ENCODE peak calls at places on chromosome 17, in ten cellular contexts. O is A549, A is mucosa of descending colon, N is neural progenitor cell, R is psoas muscle, Q is left ventricle myocardium inferior, F is HAP-1, X is right cardiac atrium, D is NT2/D1, G is K562. B is an unnamed sample.

GRCh38 chr17:11176549-11176948 is 64.5 kb upstream of the SHISA6 start:
- DNase-seq in O (no peak), A (no peak), N (no peak), R (no peak), Q (no peak), F (no peak), X (no peak), D (no peak), G (no peak), B (no peak)

GRCh38 chr17:7440823-7441174 is 1.5 kb downstream of the FGF11 start:
- DNase-seq in O (no peak), A (no peak), N (peak; percentile 66), R (peak; percentile 85), Q (peak; percentile 60), F (no peak), X (peak; percentile 68), D (no peak), G (peak; percentile 67), B (peak; percentile 79)

GRCh38 chr17:19263621-19264010 is 26.4 kb downstream of the EPN2 start:
- DNase-seq in O (no peak), A (no peak), N (no peak), R (peak; percentile 60), Q (no peak), F (no peak), X (no peak), D (no peak), G (no peak), B (peak; percentile 8)

GRCh38 chr17:73827627-73828241 is 183.5 kb upstream of the SDK2 start:
- DNase-seq in O (no peak), A (peak; percentile 14), N (no peak), R (no peak), Q (no peak), F (no peak), X (no peak), D (peak; percentile 88), G (no peak), B (peak; percentile 13)

GRCh38 chr17:59513934-59514841 is 51.2 kb upstream of the DHX40 start:
- DNase-seq in O (peak; percentile 26), A (peak; percentile 86), N (peak; percentile 42), R (peak; percentile 67), Q (peak; percentile 82), F (peak; percentile 100), X (peak; percentile 77), D (peak; percentile 50), G (peak; percentile 42), B (peak; percentile 84)

GRCh38 chr17:82196273-82196672 is 16.4 kb downstream of the CCDC57 start:
- DNase-seq in O (no peak), A (no peak), N (no peak), R (no peak), Q (no peak), F (no peak), X (no peak), D (no peak), G (no peak), B (no peak)

GRCh38 chr17:34980681-34981537 is 597 bp downstream of the LIG3 start:
- DNase-seq in O (peak; percentile 86), A (peak; percentile 75), N (peak; percentile 82), R (peak; percentile 84), Q (peak; percentile 76), F (peak; percentile 71), X (peak; percentile 86), D (peak; percentile 57), G (peak; percentile 85), B (peak; percentile 95)

GRCh38 chr17:80364091-80364691 is 50.8 kb upstream of the ENDOV start:
- DNase-seq in O (peak; percentile 37), A (peak; percentile 15), N (peak; percentile 63), R (no peak), Q (no peak), F (no peak), X (no peak), D (no peak), G (peak; percentile 46), B (peak; percentile 70)

GRCh38 chr17:51398647-51399046 is 138.3 kb downstream of the UTP18 start:
- DNase-seq in O (no peak), A (no peak), N (no peak), R (no peak), Q (no peak), F (no peak), X (no peak), D (no peak), G (no peak), B (no peak)

GRCh38 chr17:2955931-2956582 is 107.3 kb downstream of the OR1D5 start:
- DNase-seq in O (no peak), A (no peak), N (no peak), R (no peak), Q (no peak), F (no peak), X (no peak), D (no peak), G (no peak), B (peak; percentile 52)

GRCh38 chr17:34151081-34151480 is 104.0 kb upstream of the CCL2 start:
- DNase-seq in O (no peak), A (no peak), N (no peak), R (no peak), Q (no peak), F (peak; percentile 47), X (no peak), D (no peak), G (no peak), B (no peak)

GRCh38 chr17:50344712-50345380 is 1.1 kb upstream of the XYLT2 start:
- DNase-seq in O (no peak), A (peak; percentile 25), N (no peak), R (no peak), Q (no peak), F (no peak), X (no peak), D (no peak), G (no peak), B (no peak)

GRCh38 chr17:1504866-1505265 is 11.5 kb downstream of the INPP5K start:
- DNase-seq in O (no peak), A (no peak), N (no peak), R (no peak), Q (no peak), F (no peak), X (no peak), D (no peak), G (no peak), B (no peak)

GRCh38 chr17:65102788-65103187 is 34.4 kb upstream of the RGS9 start:
- DNase-seq in O (no peak), A (no peak), N (no peak), R (no peak), Q (no peak), F (no peak), X (no peak), D (no peak), G (no peak), B (no peak)

GRCh38 chr17:74859439-74860228 is at the start of gene GRIN2C:
- DNase-seq in O (no peak), A (no peak), N (peak; percentile 52), R (no peak), Q (no peak), F (no peak), X (no peak), D (no peak), G (no peak), B (no peak)

GRCh38 chr17:30969989-30970680 is 704 bp upstream of the RNF135 start:
- DNase-seq in O (peak; percentile 57), A (peak; percentile 58), N (peak; percentile 54), R (no peak), Q (no peak), F (peak; percentile 41), X (no peak), D (no peak), G (no peak), B (no peak)

GRCh38 chr17:28953444-28954118 is 2.3 kb upstream of the PHF12 start:
- DNase-seq in O (peak; percentile 72), A (peak; percentile 76), N (peak; percentile 88), R (no peak), Q (no peak), F (peak; percentile 35), X (peak; percentile 49), D (no peak), G (peak; percentile 67), B (no peak)
- H3K4me1 ChIP-seq in O (peaks cover 8% of the 10 kb centered on the region), A (peaks cover 6% of the 10 kb centered on the region), N (no peaks in the 10 kb centered on the region), R (peaks cover 9% of the 10 kb centered on the region), Q (peaks cover 41% of the 10 kb centered on the region), F (peaks cover 4% of the 10 kb centered on the region), X (no peaks in the 10 kb centered on the region), D (no peaks in the 10 kb centered on the region), G (peaks cover 18% of the 10 kb centered on the region), B (peaks cover 11% of the 10 kb centered on the region)

DNA sequence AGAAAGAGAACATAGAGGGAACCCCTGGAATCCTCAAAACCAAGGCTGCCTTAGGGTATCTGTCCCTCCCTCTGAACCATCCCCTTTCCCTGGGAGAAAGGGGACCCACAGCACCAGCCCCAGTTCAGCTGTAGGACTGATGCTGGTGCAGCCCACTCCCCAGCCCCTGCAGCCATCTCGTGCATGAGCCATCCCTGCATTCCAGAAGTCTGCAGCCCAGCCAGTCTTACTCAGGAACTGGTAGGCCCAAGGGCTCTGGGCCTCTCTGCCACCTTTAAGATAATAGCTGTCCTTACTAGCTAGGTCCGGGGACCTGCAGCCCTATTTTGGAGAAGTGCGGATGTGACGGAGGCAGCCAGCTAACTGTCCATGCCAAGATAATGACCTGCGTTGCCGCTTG is 6.0 kb upstream of the EVPL start:
- DNase-seq in O (no peak), A (no peak), N (no peak), R (no peak), Q (no peak), F (no peak), X (no peak), D (no peak), G (no peak), B (no peak)
- H3K4me1 ChIP-seq in O (peaks cover 13% of the 10 kb centered on the region), A (peaks cover 17% of the 10 kb centered on the region), N (peaks cover 23% of the 10 kb centered on the region), R (no peaks in the 10 kb centered on the region), Q (peaks cover 15% of the 10 kb centered on the region), F (no peaks in the 10 kb centered on the region), X (no peaks in the 10 kb centered on the region), D (peaks cover 18% of the 10 kb centered on the region), G (peaks cover 19% of the 10 kb centered on the region), B (peaks cover 17% of the 10 kb centered on the region)

GRCh38 chr17:54968259-54968953 is at the start of the genes COX11 and STXBP4:
- DNase-seq in O (peak; percentile 91), A (peak; percentile 98), N (peak; percentile 97), R (peak; percentile 94), Q (peak; percentile 94), F (peak; percentile 91), X (peak; percentile 93), D (peak; percentile 90), G (peak; percentile 98), B (peak; percentile 98)
- H3K4me1 ChIP-seq in O (peaks cover 32% of the 10 kb centered on the region), A (peaks cover 9% of the 10 kb centered on the region), N (peaks cover 12% of the 10 kb centered on the region), R (peaks cover 14% of the 10 kb centered on the region), Q (peaks cover 39% of the 10 kb centered on the region), F (peaks cover 15% of the 10 kb centered on the region), X (no peaks in the 10 kb centered on the region), D (no peaks in the 10 kb centered on the region), G (no peaks in the 10 kb centered on the region), B (peaks cover 20% of the 10 kb centered on the region)

DNA sequence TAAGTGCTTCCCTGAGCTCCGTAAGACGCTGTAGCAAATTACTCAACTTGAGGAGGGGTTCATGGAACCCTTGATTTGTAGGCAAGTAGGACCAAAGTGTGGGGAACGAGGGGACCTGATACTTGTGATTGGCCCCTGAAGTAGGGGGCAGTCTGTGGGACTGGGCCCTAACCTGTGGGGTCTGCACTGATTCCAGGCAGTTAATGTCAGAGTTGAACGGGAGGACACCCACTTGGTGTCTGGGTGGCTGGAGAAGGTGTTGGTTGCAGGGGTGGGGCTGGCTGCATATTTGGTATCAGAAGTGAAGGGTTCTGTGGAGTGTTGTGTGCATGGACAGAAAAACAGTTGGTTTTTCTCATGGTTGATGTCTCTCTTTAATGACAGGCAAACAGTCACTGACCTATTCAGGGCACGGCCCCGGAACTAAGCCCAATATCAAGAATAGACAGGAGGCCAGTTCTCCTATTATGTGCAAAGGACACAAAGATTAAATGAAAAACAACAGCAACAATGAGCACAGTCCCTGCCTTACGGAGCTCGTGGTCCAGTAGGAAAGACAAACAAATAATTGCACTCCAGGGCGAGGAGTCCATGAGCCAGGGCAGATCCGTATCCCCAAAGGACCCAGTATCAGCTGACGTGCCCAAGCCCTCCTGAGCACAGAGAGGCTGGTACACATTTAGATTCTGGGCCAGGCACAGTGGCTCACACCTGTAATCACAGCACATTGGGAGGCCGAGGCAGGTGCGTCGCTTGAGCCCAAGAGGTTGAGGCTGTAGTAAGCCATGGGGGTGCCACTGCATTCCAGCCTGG is 19.2 kb downstream of the MXRA7 start:
- DNase-seq in O (no peak), A (no peak), N (no peak), R (no peak), Q (no peak), F (no peak), X (no peak), D (no peak), G (no peak), B (no peak)
- H3K4me1 ChIP-seq in O (peaks cover 19% of the 10 kb centered on the region), A (no peaks in the 10 kb centered on the region), N (peaks cover 17% of the 10 kb centered on the region), R (peaks cover 43% of the 10 kb centered on the region), Q (peaks cover 100% of the 10 kb centered on the region), F (no peaks in the 10 kb centered on the region), X (peaks cover 33% of the 10 kb centered on the region), D (peaks cover 21% of the 10 kb centered on the region), G (peaks cover 25% of the 10 kb centered on the region), B (peaks cover 97% of the 10 kb centered on the region)